ENCODE peak calls at places on chromosomes 4 and X, in eight cellular contexts. One of them, this sample, is unnamed.

GRCh38 chr4:109912706-109913621 is at the start of gene EGF:
- DNase-seq in SK-N-SH: no peak
- DNase-seq in aorta: no peak
- DNase-seq in body of pancreas: peak; percentile 44
- DNase-seq in LoVo: peak; percentile 24
- DNase-seq in choroid plexus epithelial cell: peak; percentile 49
- DNase-seq in H54: peak; percentile 6
- DNase-seq in HS-5: no peak
- DNase-seq in this sample: peak; percentile 32

GRCh38 chr4:139460565-139460964 is 6.6 kb downstream of the RAB33B start:
- DNase-seq in SK-N-SH: no peak
- DNase-seq in aorta: no peak
- DNase-seq in body of pancreas: no peak
- DNase-seq in LoVo: no peak
- DNase-seq in choroid plexus epithelial cell: no peak
- DNase-seq in H54: no peak
- DNase-seq in HS-5: no peak
- DNase-seq in this sample: no peak

GRCh38 chr4:185730387-185730786 is 81.6 kb downstream of the SORBS2 start:
- DNase-seq in SK-N-SH: no peak
- DNase-seq in aorta: no peak
- DNase-seq in body of pancreas: no peak
- DNase-seq in LoVo: no peak
- DNase-seq in choroid plexus epithelial cell: peak; percentile 82
- DNase-seq in H54: no peak
- DNase-seq in HS-5: no peak
- DNase-seq in this sample: peak; percentile 6

GRCh38 chr4:152690706-152691651 is 11.2 kb upstream of the TMEM154 start:
- DNase-seq in SK-N-SH: no peak
- DNase-seq in aorta: no peak
- DNase-seq in body of pancreas: no peak
- DNase-seq in LoVo: no peak
- DNase-seq in choroid plexus epithelial cell: peak; percentile 33
- DNase-seq in H54: no peak
- DNase-seq in HS-5: no peak
- DNase-seq in this sample: no peak

GRCh38 chr4:137267024-137267423 is 265.3 kb downstream of the PCDH18 start:
- DNase-seq in SK-N-SH: no peak
- DNase-seq in aorta: no peak
- DNase-seq in body of pancreas: no peak
- DNase-seq in LoVo: no peak
- DNase-seq in choroid plexus epithelial cell: peak; percentile 55
- DNase-seq in H54: no peak
- DNase-seq in HS-5: peak; percentile 9
- DNase-seq in this sample: no peak

GRCh38 chrX:85611926-85612325 is 232.5 kb upstream of the POF1B start:
- DNase-seq in SK-N-SH: peak; percentile 2
- DNase-seq in aorta: no peak
- DNase-seq in body of pancreas: no peak
- DNase-seq in LoVo: peak; percentile 1
- DNase-seq in choroid plexus epithelial cell: peak; percentile 27
- DNase-seq in H54: no peak
- DNase-seq in HS-5: no peak
- DNase-seq in this sample: peak; percentile 5

GRCh38 chr4:40842725-40843401 is 93.1 kb downstream of the NSUN7 start:
- DNase-seq in SK-N-SH: no peak
- DNase-seq in aorta: no peak
- DNase-seq in body of pancreas: no peak
- DNase-seq in LoVo: no peak
- DNase-seq in choroid plexus epithelial cell: no peak
- DNase-seq in H54: no peak
- DNase-seq in HS-5: no peak
- DNase-seq in this sample: no peak

GRCh38 chr4:53863163-53863562 is 201.2 kb downstream of the CHIC2 start:
- DNase-seq in SK-N-SH: no peak
- DNase-seq in aorta: peak; percentile 60
- DNase-seq in body of pancreas: no peak
- DNase-seq in LoVo: no peak
- DNase-seq in choroid plexus epithelial cell: peak; percentile 69
- DNase-seq in H54: no peak
- DNase-seq in HS-5: no peak
- DNase-seq in this sample: no peak

GRCh38 chr4:87260477-87260876 is 40.1 kb upstream of the KLHL8 start:
- DNase-seq in SK-N-SH: no peak
- DNase-seq in aorta: no peak
- DNase-seq in body of pancreas: no peak
- DNase-seq in LoVo: no peak
- DNase-seq in choroid plexus epithelial cell: no peak
- DNase-seq in H54: no peak
- DNase-seq in HS-5: no peak
- DNase-seq in this sample: no peak

GRCh38 chr4:166957451-166957850 is 276.8 kb downstream of the SPOCK3 start:
- DNase-seq in SK-N-SH: no peak
- DNase-seq in aorta: no peak
- DNase-seq in body of pancreas: no peak
- DNase-seq in LoVo: no peak
- DNase-seq in choroid plexus epithelial cell: no peak
- DNase-seq in H54: no peak
- DNase-seq in HS-5: no peak
- DNase-seq in this sample: no peak

GRCh38 chrX:44962944-44963343 is 90.0 kb downstream of the KDM6A start:
- DNase-seq in SK-N-SH: no peak
- DNase-seq in aorta: no peak
- DNase-seq in body of pancreas: no peak
- DNase-seq in LoVo: no peak
- DNase-seq in choroid plexus epithelial cell: no peak
- DNase-seq in H54: no peak
- DNase-seq in HS-5: no peak
- DNase-seq in this sample: no peak

GRCh38 chr4:179399054-179399782 is 1957.0 kb upstream of the AGA start:
- DNase-seq in SK-N-SH: no peak
- DNase-seq in aorta: no peak
- DNase-seq in body of pancreas: no peak
- DNase-seq in LoVo: no peak
- DNase-seq in choroid plexus epithelial cell: no peak
- DNase-seq in H54: no peak
- DNase-seq in HS-5: no peak
- DNase-seq in this sample: no peak

GRCh38 chrX:53288173-53288572 is 6.8 kb upstream of the IQSEC2 start:
- DNase-seq in SK-N-SH: peak; percentile 81
- DNase-seq in aorta: peak; percentile 74
- DNase-seq in body of pancreas: peak; percentile 26
- DNase-seq in LoVo: no peak
- DNase-seq in choroid plexus epithelial cell: no peak
- DNase-seq in H54: no peak
- DNase-seq in HS-5: no peak
- DNase-seq in this sample: no peak

GRCh38 chr4:89879201-89879600 is 15.5 kb upstream of the MMRN1 start:
- DNase-seq in SK-N-SH: no peak
- DNase-seq in aorta: no peak
- DNase-seq in body of pancreas: peak; percentile 6
- DNase-seq in LoVo: no peak
- DNase-seq in choroid plexus epithelial cell: no peak
- DNase-seq in H54: no peak
- DNase-seq in HS-5: no peak
- DNase-seq in this sample: no peak

GRCh38 chr4:7101692-7102515 is 34.0 kb upstream of the GRPEL1 start:
- DNase-seq in SK-N-SH: peak; percentile 87
- DNase-seq in aorta: peak; percentile 85
- DNase-seq in body of pancreas: peak; percentile 79
- DNase-seq in LoVo: peak; percentile 68
- DNase-seq in choroid plexus epithelial cell: peak; percentile 83
- DNase-seq in H54: peak; percentile 67
- DNase-seq in HS-5: peak; percentile 8
- DNase-seq in this sample: peak; percentile 73

GRCh38 chr4:15936495-15936894 is 2.0 kb downstream of the FGFBP1 start:
- DNase-seq in SK-N-SH: no peak
- DNase-seq in aorta: no peak
- DNase-seq in body of pancreas: no peak
- DNase-seq in LoVo: no peak
- DNase-seq in choroid plexus epithelial cell: no peak
- DNase-seq in H54: no peak
- DNase-seq in HS-5: no peak
- DNase-seq in this sample: no peak

GRCh38 chrX:80335062-80335830 is 85.0 kb upstream of the TENT5D start:
- DNase-seq in SK-N-SH: peak; percentile 35
- DNase-seq in aorta: peak; percentile 48
- DNase-seq in body of pancreas: peak; percentile 74
- DNase-seq in LoVo: peak; percentile 0
- DNase-seq in choroid plexus epithelial cell: no peak
- DNase-seq in H54: no peak
- DNase-seq in HS-5: no peak
- DNase-seq in this sample: peak; percentile 36

GRCh38 chrX:153724252-153725038 is at the start of the genes ABCD1 and BCAP31:
- DNase-seq in SK-N-SH: peak; percentile 95
- DNase-seq in aorta: peak; percentile 92
- DNase-seq in body of pancreas: peak; percentile 91
- DNase-seq in LoVo: peak; percentile 82
- DNase-seq in choroid plexus epithelial cell: peak; percentile 85
- DNase-seq in H54: peak; percentile 81
- DNase-seq in HS-5: peak; percentile 42
- DNase-seq in this sample: peak; percentile 87

GRCh38 chrX:331145-331771 is 12.7 kb upstream of the GTPBP6 start:
- DNase-seq in SK-N-SH: peak; percentile 69
- DNase-seq in aorta: peak; percentile 48
- DNase-seq in body of pancreas: peak; percentile 13
- DNase-seq in LoVo: no peak
- DNase-seq in choroid plexus epithelial cell: peak; percentile 56
- DNase-seq in H54: no peak
- DNase-seq in HS-5: no peak
- DNase-seq in this sample: no peak

GRCh38 chr4:10162341-10163000 is 45.9 kb upstream of the WDR1 start:
- DNase-seq in SK-N-SH: no peak
- DNase-seq in aorta: no peak
- DNase-seq in body of pancreas: peak; percentile 71
- DNase-seq in LoVo: no peak
- DNase-seq in choroid plexus epithelial cell: no peak
- DNase-seq in H54: no peak
- DNase-seq in HS-5: no peak
- DNase-seq in this sample: no peak

GRCh38 chr4:89539797-89540711 is 232.5 kb upstream of the GPRIN3 start:
- DNase-seq in SK-N-SH: no peak
- DNase-seq in aorta: no peak
- DNase-seq in body of pancreas: no peak
- DNase-seq in LoVo: no peak
- DNase-seq in choroid plexus epithelial cell: peak; percentile 53
- DNase-seq in H54: no peak
- DNase-seq in HS-5: no peak
- DNase-seq in this sample: no peak

GRCh38 chrX:136879001-136879667 is 1.4 kb downstream of the RBMX start:
- DNase-seq in SK-N-SH: no peak
- DNase-seq in aorta: no peak
- DNase-seq in body of pancreas: no peak
- DNase-seq in LoVo: no peak
- DNase-seq in choroid plexus epithelial cell: peak; percentile 28
- DNase-seq in H54: no peak
- DNase-seq in HS-5: no peak
- DNase-seq in this sample: no peak

GRCh38 chr4:137881641-137882040 is 349.3 kb upstream of the PCDH18 start:
- DNase-seq in SK-N-SH: no peak
- DNase-seq in aorta: no peak
- DNase-seq in body of pancreas: no peak
- DNase-seq in LoVo: no peak
- DNase-seq in choroid plexus epithelial cell: no peak
- DNase-seq in H54: no peak
- DNase-seq in HS-5: no peak
- DNase-seq in this sample: no peak

This sample was measured in A549.